ENCODE peak calls at places on chromosome 4, in eight cellular contexts. U is HEK293T; I is stimulated activated naive B cell treated with anti-CD40 and anti-IgM and Interleukin-4, amounts not matched to agents 10 μg/mL and 1 μg/mL and 100 μg/mL, for 72 hours; L is stimulated activated CD4-positive, alpha-beta T cell treated with anti-CD3 and anti-CD28 coated beads, Interleukin-1b, Interleukin-23, amount 100 ng/mL, for 24 hours; C is amniotic stem cell; A is T-helper 1 cell; F is progenitor cell of endocrine pancreas; M is mesendoderm. W is an unnamed sample.

GRCh38 chr4:52783069-52783468 is 31.8 kb upstream of the ERVMER34-1 start:
- DNase-seq in U (no peak), I (no peak), L (no peak), C (no peak), A (no peak), F (no peak), M (no peak), W (no peak)

GRCh38 chr4:24594887-24595286 is 10.5 kb upstream of the DHX15 start:
- DNase-seq in U (no peak), I (no peak), L (no peak), C (peak), A (no peak), F (no peak), M (no peak), W (no peak)

GRCh38 chr4:110119880-110120279 is 78.5 kb downstream of the ELOVL6 start:
- DNase-seq in U (no peak), I (no peak), L (no peak), C (no peak), A (no peak), F (no peak), M (peak), W (no peak)

GRCh38 chr4:40721730-40722171 is 28.0 kb upstream of the NSUN7 start:
- DNase-seq in U (no peak), I (no peak), L (no peak), C (no peak), A (no peak), F (no peak), M (no peak), W (no peak)

GRCh38 chr4:150569384-150569987 is 12.5 kb upstream of the MAB21L2 start:
- DNase-seq in U (no peak), I (no peak), L (no peak), C (peak), A (no peak), F (no peak), M (no peak), W (no peak)

GRCh38 chr4:155705664-155706063 is 39.0 kb downstream of the GUCY1A1 start:
- DNase-seq in U (peak), I (no peak), L (no peak), C (no peak), A (no peak), F (no peak), M (peak), W (no peak)

GRCh38 chr4:5785806-5786680 is 75.0 kb downstream of the EVC start:
- DNase-seq in U (no peak), I (no peak), L (no peak), C (peak), A (no peak), F (no peak), M (no peak), W (no peak)

GRCh38 chr4:108172780-108173598 is 4.3 kb upstream of the LEF1 start:
- DNase-seq in U (peak), I (peak), L (peak), C (no peak), A (peak), F (no peak), M (peak), W (peak)

GRCh38 chr4:40682298-40683101 is 52.8 kb upstream of the RBM47 start:
- DNase-seq in U (no peak), I (no peak), L (no peak), C (no peak), A (no peak), F (no peak), M (no peak), W (no peak)

GRCh38 chr4:1500231-1500965 is 94.2 kb upstream of the NKX1-1 start:
- DNase-seq in U (no peak), I (no peak), L (no peak), C (no peak), A (no peak), F (no peak), M (no peak), W (no peak)

W was measured in ecto neural progenitor cell.